ENCODE peak calls at places on chromosomes 3 and 15, in seven cellular contexts. One of them, this sample, is unnamed.

GRCh38 chr3:2090095-2090494 is 8.6 kb upstream of the CNTN4 start:
- DNase-seq in PC-3: no peak
- DNase-seq in MCF 10A: no peak
- DNase-seq in ovary: no peak
- DNase-seq in OCI-LY7: no peak
- DNase-seq in pancreas: no peak
- DNase-seq in mesothelial cell of epicardium: no peak
- DNase-seq in this sample: no peak

GRCh38 chr15:78415284-78415683 is 22.7 kb upstream of the IREB2 start:
- DNase-seq in mesothelial cell of epicardium: no peak
- DNase-seq in OCI-LY7: no peak
- DNase-seq in ovary: no peak
- DNase-seq in pancreas: no peak
- DNase-seq in PC-3: peak
- DNase-seq in MCF 10A: peak
- DNase-seq in this sample: no peak

GRCh38 chr15:61835476-61836106 is 224.7 kb downstream of the VPS13C start:
- DNase-seq in PC-3: peak
- DNase-seq in ovary: peak
- DNase-seq in pancreas: peak
- DNase-seq in OCI-LY7: peak
- DNase-seq in MCF 10A: peak
- DNase-seq in mesothelial cell of epicardium: no peak
- DNase-seq in this sample: peak

GRCh38 chr15:66294157-66294931 is 976 bp downstream of the DIS3L start:
- DNase-seq in mesothelial cell of epicardium: no peak
- DNase-seq in pancreas: peak
- DNase-seq in ovary: no peak
- DNase-seq in OCI-LY7: peak
- DNase-seq in MCF 10A: peak
- DNase-seq in PC-3: peak
- DNase-seq in this sample: no peak

GRCh38 chr3:126321490-126321889 is 35.7 kb downstream of the KLF15 start:
- DNase-seq in OCI-LY7: no peak
- DNase-seq in pancreas: peak
- DNase-seq in mesothelial cell of epicardium: no peak
- DNase-seq in ovary: no peak
- DNase-seq in PC-3: no peak
- DNase-seq in MCF 10A: no peak
- DNase-seq in this sample: no peak

GRCh38 chr15:59751552-59752413 is 62.7 kb upstream of the BNIP2 start:
- DNase-seq in OCI-LY7: peak
- DNase-seq in MCF 10A: peak
- DNase-seq in pancreas: no peak
- DNase-seq in mesothelial cell of epicardium: no peak
- DNase-seq in PC-3: no peak
- DNase-seq in ovary: no peak
- DNase-seq in this sample: no peak

GRCh38 chr15:48577495-48577894 is 68.0 kb downstream of the FBN1 start:
- DNase-seq in PC-3: no peak
- DNase-seq in pancreas: no peak
- DNase-seq in MCF 10A: peak
- DNase-seq in OCI-LY7: no peak
- DNase-seq in ovary: no peak
- DNase-seq in mesothelial cell of epicardium: no peak
- DNase-seq in this sample: no peak

GRCh38 chr15:31457161-31457560 is 130.5 kb downstream of the KLF13 start:
- DNase-seq in OCI-LY7: peak
- DNase-seq in mesothelial cell of epicardium: no peak
- DNase-seq in PC-3: no peak
- DNase-seq in MCF 10A: peak
- DNase-seq in ovary: no peak
- DNase-seq in pancreas: no peak
- DNase-seq in this sample: no peak

GRCh38 chr3:50405249-50405648 is 45.9 kb upstream of the TMEM115 start:
- DNase-seq in MCF 10A: peak
- DNase-seq in PC-3: peak
- DNase-seq in ovary: no peak
- DNase-seq in mesothelial cell of epicardium: peak
- DNase-seq in OCI-LY7: peak
- DNase-seq in pancreas: no peak
- DNase-seq in this sample: no peak

GRCh38 chr3:62201438-62202035 is 171.8 kb downstream of the FEZF2 start:
- DNase-seq in MCF 10A: peak
- DNase-seq in pancreas: no peak
- DNase-seq in OCI-LY7: peak
- DNase-seq in ovary: no peak
- DNase-seq in mesothelial cell of epicardium: no peak
- DNase-seq in PC-3: peak
- DNase-seq in this sample: peak

GRCh38 chr3:66353530-66353929 is 132.7 kb downstream of the SLC25A26 start:
- DNase-seq in PC-3: no peak
- DNase-seq in OCI-LY7: no peak
- DNase-seq in mesothelial cell of epicardium: no peak
- DNase-seq in MCF 10A: no peak
- DNase-seq in ovary: no peak
- DNase-seq in pancreas: no peak
- DNase-seq in this sample: no peak

GRCh38 chr3:188240189-188240981 is 86.4 kb downstream of the LPP start:
- DNase-seq in pancreas: no peak
- DNase-seq in PC-3: no peak
- DNase-seq in OCI-LY7: peak
- DNase-seq in ovary: no peak
- DNase-seq in MCF 10A: no peak
- DNase-seq in mesothelial cell of epicardium: no peak
- DNase-seq in this sample: no peak

GRCh38 chr3:191761906-191762305 is 300.9 kb downstream of the PYDC2 start:
- DNase-seq in pancreas: no peak
- DNase-seq in PC-3: no peak
- DNase-seq in ovary: no peak
- DNase-seq in mesothelial cell of epicardium: no peak
- DNase-seq in MCF 10A: peak
- DNase-seq in OCI-LY7: no peak
- DNase-seq in this sample: no peak

GRCh38 chr15:32802296-32802936 is 84.6 kb downstream of the GREM1 start:
- DNase-seq in OCI-LY7: no peak
- DNase-seq in pancreas: no peak
- DNase-seq in PC-3: peak
- DNase-seq in ovary: no peak
- DNase-seq in mesothelial cell of epicardium: no peak
- DNase-seq in MCF 10A: peak
- DNase-seq in this sample: no peak

GRCh38 chr3:182879031-182879611 is 85.8 kb downstream of the ATP11B start:
- DNase-seq in OCI-LY7: no peak
- DNase-seq in pancreas: no peak
- DNase-seq in ovary: no peak
- DNase-seq in MCF 10A: no peak
- DNase-seq in PC-3: peak
- DNase-seq in mesothelial cell of epicardium: no peak
- DNase-seq in this sample: no peak

GRCh38 chr3:72155391-72156064 is 370.6 kb upstream of the PROK2 start:
- DNase-seq in MCF 10A: peak
- DNase-seq in ovary: peak
- DNase-seq in PC-3: peak
- DNase-seq in mesothelial cell of epicardium: no peak
- DNase-seq in OCI-LY7: no peak
- DNase-seq in pancreas: no peak
- DNase-seq in this sample: no peak

DNA sequence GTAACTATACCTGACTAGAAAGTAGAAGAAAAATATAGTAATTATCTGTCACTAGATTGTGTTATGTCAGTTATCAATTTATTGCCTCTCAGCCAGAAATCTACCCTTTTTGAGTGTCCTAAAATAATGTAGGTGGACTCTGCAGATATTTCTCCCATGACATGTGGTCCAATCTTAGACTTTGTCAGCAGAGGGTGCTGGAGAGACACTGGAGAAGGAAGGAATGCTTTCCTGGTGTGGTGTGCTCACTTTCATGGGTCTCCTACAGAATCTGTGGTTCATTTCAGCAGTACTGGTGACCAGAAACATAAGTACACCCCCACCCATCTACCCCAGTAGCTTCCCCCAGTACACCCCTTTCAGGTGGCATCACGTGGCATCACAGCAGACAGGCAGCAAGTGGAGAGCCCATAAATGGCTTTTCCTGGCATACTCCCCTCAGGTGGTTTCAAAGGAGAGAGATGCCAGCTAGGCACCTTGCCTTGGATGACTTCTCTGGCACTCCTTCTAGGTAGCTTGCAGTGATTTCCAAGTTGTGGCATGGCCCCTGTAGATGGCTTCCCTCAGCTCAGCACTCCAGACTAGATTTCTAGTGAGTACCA is 114.7 kb downstream of the GADL1 start:
- DNase-seq in mesothelial cell of epicardium: no peak
- DNase-seq in OCI-LY7: peak
- DNase-seq in ovary: no peak
- DNase-seq in pancreas: no peak
- DNase-seq in MCF 10A: peak
- DNase-seq in PC-3: peak
- DNase-seq in this sample: no peak
- TF ChIP-seq CTCF in mesothelial cell of epicardium: no peak
- TF ChIP-seq CTCF in OCI-LY7: peak
- TF ChIP-seq CTCF in ovary: no peak
- TF ChIP-seq CTCF in pancreas: no peak
- TF ChIP-seq CTCF in MCF 10A: peak
- TF ChIP-seq CTCF in PC-3: peak
- TF ChIP-seq CTCF in this sample: peak

DNA sequence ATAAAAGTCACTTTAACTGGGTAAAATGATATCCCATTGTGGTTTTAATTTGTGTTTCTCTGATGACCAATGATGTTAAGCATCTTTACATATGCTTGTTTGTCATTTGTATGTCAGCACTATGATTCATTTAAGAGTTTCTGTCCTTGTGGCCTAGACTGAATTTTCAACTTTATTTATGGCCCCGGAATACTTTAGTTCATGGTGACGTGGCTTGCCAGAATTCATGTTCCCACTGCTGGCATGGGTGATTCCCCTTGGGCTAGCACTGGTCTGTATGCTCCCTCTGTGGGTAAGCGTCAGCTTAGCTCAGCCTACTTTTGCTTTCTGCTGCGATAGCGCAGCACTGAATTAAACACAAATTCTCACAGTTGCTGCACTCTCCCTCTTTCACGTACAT is 436.3 kb upstream of the SGO1 start:
- DNase-seq in MCF 10A: no peak
- DNase-seq in OCI-LY7: no peak
- DNase-seq in mesothelial cell of epicardium: no peak
- DNase-seq in PC-3: peak
- DNase-seq in pancreas: no peak
- DNase-seq in ovary: no peak
- DNase-seq in this sample: no peak
- TF ChIP-seq CTCF in MCF 10A: no peak
- TF ChIP-seq CTCF in OCI-LY7: no peak
- TF ChIP-seq CTCF in mesothelial cell of epicardium: no peak
- TF ChIP-seq CTCF in PC-3: peak
- TF ChIP-seq CTCF in pancreas: no peak
- TF ChIP-seq CTCF in ovary: no peak
- TF ChIP-seq CTCF in this sample: no peak

GRCh38 chr3:107242579-107242978 is 134.7 kb upstream of the CCDC54 start:
- DNase-seq in mesothelial cell of epicardium: no peak
- DNase-seq in OCI-LY7: no peak
- DNase-seq in MCF 10A: no peak
- DNase-seq in pancreas: no peak
- DNase-seq in PC-3: peak
- DNase-seq in ovary: no peak
- DNase-seq in this sample: no peak

GRCh38 chr3:107239703-107240102 is 137.5 kb upstream of the CCDC54 start:
- DNase-seq in OCI-LY7: no peak
- DNase-seq in pancreas: no peak
- DNase-seq in PC-3: no peak
- DNase-seq in MCF 10A: no peak
- DNase-seq in mesothelial cell of epicardium: no peak
- DNase-seq in ovary: no peak
- DNase-seq in this sample: no peak

GRCh38 chr3:107238787-107239186 is 138.5 kb upstream of the CCDC54 start:
- DNase-seq in PC-3: no peak
- DNase-seq in MCF 10A: no peak
- DNase-seq in mesothelial cell of epicardium: no peak
- DNase-seq in ovary: no peak
- DNase-seq in OCI-LY7: no peak
- DNase-seq in pancreas: no peak
- DNase-seq in this sample: no peak

GRCh38 chr3:107240183-107241091 is 136.8 kb upstream of the CCDC54 start:
- DNase-seq in ovary: peak
- DNase-seq in PC-3: peak
- DNase-seq in pancreas: peak
- DNase-seq in OCI-LY7: peak
- DNase-seq in MCF 10A: peak
- DNase-seq in mesothelial cell of epicardium: peak
- DNase-seq in this sample: peak

DNA sequence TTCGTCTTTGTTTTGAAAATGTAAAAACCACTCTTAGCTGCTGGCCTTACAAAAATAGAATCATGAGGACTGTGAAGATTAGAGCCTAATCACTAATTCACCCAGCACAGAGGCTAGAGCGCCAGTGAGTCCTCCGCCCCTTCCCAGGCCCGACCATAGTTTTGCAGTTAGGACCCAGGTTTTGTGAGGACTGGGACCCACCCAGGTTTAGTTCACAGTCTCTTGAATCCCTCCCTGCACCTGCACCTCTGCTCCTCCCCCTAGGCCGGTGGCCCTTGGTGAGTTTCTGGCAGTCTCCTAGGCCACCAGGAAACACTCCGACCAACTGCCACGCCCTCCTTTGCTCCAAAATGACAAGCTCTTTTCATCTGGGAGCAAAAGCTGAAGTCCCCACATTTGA is 136.0 kb upstream of the CCDC54 start:
- DNase-seq in ovary: peak
- DNase-seq in MCF 10A: peak
- DNase-seq in mesothelial cell of epicardium: no peak
- DNase-seq in OCI-LY7: peak
- DNase-seq in pancreas: no peak
- DNase-seq in PC-3: peak
- DNase-seq in this sample: no peak
- TF ChIP-seq CTCF in ovary: no peak
- TF ChIP-seq CTCF in MCF 10A: no peak
- TF ChIP-seq CTCF in mesothelial cell of epicardium: no peak
- TF ChIP-seq CTCF in OCI-LY7: no peak
- TF ChIP-seq CTCF in pancreas: no peak
- TF ChIP-seq CTCF in PC-3: no peak
- TF ChIP-seq CTCF in this sample: no peak

GRCh38 chr3:43155464-43156121 is 49.7 kb upstream of the POMGNT2 start:
- DNase-seq in mesothelial cell of epicardium: no peak
- DNase-seq in MCF 10A: peak
- DNase-seq in pancreas: peak
- DNase-seq in ovary: peak
- DNase-seq in OCI-LY7: no peak
- DNase-seq in PC-3: peak
- DNase-seq in this sample: no peak

GRCh38 chr3:43152649-43153048 is 46.8 kb upstream of the POMGNT2 start:
- DNase-seq in MCF 10A: no peak
- DNase-seq in OCI-LY7: no peak
- DNase-seq in ovary: no peak
- DNase-seq in mesothelial cell of epicardium: no peak
- DNase-seq in PC-3: no peak
- DNase-seq in pancreas: no peak
- DNase-seq in this sample: no peak

GRCh38 chr3:43155016-43155415 is 49.1 kb upstream of the POMGNT2 start:
- DNase-seq in mesothelial cell of epicardium: no peak
- DNase-seq in OCI-LY7: no peak
- DNase-seq in PC-3: no peak
- DNase-seq in MCF 10A: no peak
- DNase-seq in ovary: no peak
- DNase-seq in pancreas: no peak
- DNase-seq in this sample: no peak

GRCh38 chr3:43156812-43157455 is 51.1 kb upstream of the POMGNT2 start:
- DNase-seq in pancreas: no peak
- DNase-seq in OCI-LY7: no peak
- DNase-seq in ovary: no peak
- DNase-seq in mesothelial cell of epicardium: no peak
- DNase-seq in MCF 10A: no peak
- DNase-seq in PC-3: no peak
- DNase-seq in this sample: no peak

GRCh38 chr3:43153189-43154083 is 47.6 kb upstream of the POMGNT2 start:
- DNase-seq in pancreas: no peak
- DNase-seq in PC-3: no peak
- DNase-seq in OCI-LY7: no peak
- DNase-seq in ovary: peak
- DNase-seq in MCF 10A: no peak
- DNase-seq in mesothelial cell of epicardium: no peak
- DNase-seq in this sample: no peak
- TF ChIP-seq CTCF in pancreas: no peak
- TF ChIP-seq CTCF in PC-3: no peak
- TF ChIP-seq CTCF in OCI-LY7: no peak
- TF ChIP-seq CTCF in ovary: peak
- TF ChIP-seq CTCF in MCF 10A: no peak
- TF ChIP-seq CTCF in mesothelial cell of epicardium: no peak
- TF ChIP-seq CTCF in this sample: no peak